ENCODE peak calls at places on chromosome 21, in six cellular contexts. S, J, M, V, B and I are unnamed samples.

GRCh38 chr21:39625211-39625895 is 12.6 kb downstream of the B3GALT5 start:
- DNase-seq in V (no peak), S (no peak), M (no peak), J (no peak), B (no peak), I (no peak)

GRCh38 chr21:41361786-41362604 is at the start of gene MX2:
- DNase-seq in M (peak), S (no peak), B (peak), J (peak), V (no peak), I (peak)

GRCh38 chr21:41616063-41616591 is 108.2 kb upstream of the TMPRSS2 start:
- DNase-seq in B (no peak), M (peak), J (no peak), S (no peak), V (peak), I (no peak)

GRCh38 chr21:25578070-25578961 is 29.0 kb downstream of the MRPL39 start:
- DNase-seq in B (no peak), J (no peak), M (no peak), V (no peak), S (no peak), I (no peak)

GRCh38 chr21:15003463-15004135 is 61.2 kb downstream of the NRIP1 start:
- DNase-seq in B (no peak), M (no peak), V (no peak), S (no peak), J (no peak), I (no peak)

GRCh38 chr21:45033791-45034555 is 40.4 kb upstream of the ADARB1 start:
- DNase-seq in B (no peak), M (peak), V (no peak), S (no peak), J (peak), I (no peak)

GRCh38 chr21:45950740-45951515 is 30.6 kb upstream of the COL6A1 start:
- DNase-seq in S (no peak), J (peak), M (peak), V (peak), B (no peak), I (no peak)

GRCh38 chr21:42653492-42654061 is at the start of gene PDE9A:
- DNase-seq in V (no peak), B (no peak), M (no peak), J (peak), S (no peak), I (no peak)

GRCh38 chr21:37587203-37587602 is 220.6 kb downstream of the DYRK1A start:
- DNase-seq in S (no peak), J (no peak), V (no peak), B (no peak), M (no peak), I (no peak)

GRCh38 chr21:28436286-28436932 is 556.3 kb downstream of the LTN1 start:
- DNase-seq in J (peak), S (no peak), V (peak), M (no peak), B (no peak), I (no peak)

GRCh38 chr21:42695324-42696025 is 42.1 kb downstream of the PDE9A start:
- DNase-seq in V (peak), B (no peak), J (no peak), M (peak), S (no peak), I (no peak)

GRCh38 chr21:45507523-45507875 is 34.7 kb downstream of the SLC19A1 start:
- DNase-seq in V (no peak), M (peak), J (no peak), B (no peak), S (no peak), I (no peak)